ENCODE peak calls at places on chromosomes 5 and 9, in ten cellular contexts. One of them, this sample, is unnamed.

GRCh38 chr5:3218916-3219650 is 376.5 kb upstream of the IRX1 start:
- DNase-seq in memory B cell: no peak
- DNase-seq in GM04503: no peak
- DNase-seq in ELF-1: no peak
- DNase-seq in GM12865: no peak
- DNase-seq in kidney: no peak
- DNase-seq in fibroblast of gingiva: no peak
- DNase-seq in activated CD4-positive, alpha-beta T cell treated with anti-CD3 and anti-CD28 coated beads for 24 hours: no peak
- DNase-seq in GM23338: no peak
- DNase-seq in T-helper 1 cell: no peak
- DNase-seq in this sample: no peak

GRCh38 chr9:28073278-28073677 is 500.0 kb upstream of the C9orf72 start:
- DNase-seq in GM23338: peak
- DNase-seq in GM12865: peak
- DNase-seq in memory B cell: no peak
- DNase-seq in fibroblast of gingiva: no peak
- DNase-seq in GM04503: no peak
- DNase-seq in ELF-1: peak
- DNase-seq in activated CD4-positive, alpha-beta T cell treated with anti-CD3 and anti-CD28 coated beads for 24 hours: no peak
- DNase-seq in kidney: no peak
- DNase-seq in T-helper 1 cell: no peak
- DNase-seq in this sample: peak

GRCh38 chr5:93782978-93783377 is 41.6 kb upstream of the POU5F2 start:
- DNase-seq in kidney: no peak
- DNase-seq in GM04503: no peak
- DNase-seq in activated CD4-positive, alpha-beta T cell treated with anti-CD3 and anti-CD28 coated beads for 24 hours: no peak
- DNase-seq in T-helper 1 cell: no peak
- DNase-seq in GM12865: no peak
- DNase-seq in fibroblast of gingiva: no peak
- DNase-seq in memory B cell: no peak
- DNase-seq in ELF-1: no peak
- DNase-seq in GM23338: no peak
- DNase-seq in this sample: no peak

GRCh38 chr9:20030671-20031070 is 241.8 kb upstream of the SLC24A2 start:
- DNase-seq in GM04503: no peak
- DNase-seq in GM23338: no peak
- DNase-seq in fibroblast of gingiva: no peak
- DNase-seq in kidney: no peak
- DNase-seq in memory B cell: no peak
- DNase-seq in GM12865: no peak
- DNase-seq in ELF-1: no peak
- DNase-seq in T-helper 1 cell: no peak
- DNase-seq in activated CD4-positive, alpha-beta T cell treated with anti-CD3 and anti-CD28 coated beads for 24 hours: no peak
- DNase-seq in this sample: no peak

GRCh38 chr5:55363861-55364260 is 56.1 kb downstream of the MTREX start:
- DNase-seq in activated CD4-positive, alpha-beta T cell treated with anti-CD3 and anti-CD28 coated beads for 24 hours: no peak
- DNase-seq in GM23338: no peak
- DNase-seq in GM12865: no peak
- DNase-seq in fibroblast of gingiva: no peak
- DNase-seq in memory B cell: no peak
- DNase-seq in GM04503: no peak
- DNase-seq in ELF-1: no peak
- DNase-seq in kidney: no peak
- DNase-seq in T-helper 1 cell: no peak
- DNase-seq in this sample: no peak

GRCh38 chr5:167348286-167348926 is 943.0 kb upstream of the WWC1 start:
- DNase-seq in T-helper 1 cell: no peak
- DNase-seq in fibroblast of gingiva: no peak
- DNase-seq in GM04503: no peak
- DNase-seq in kidney: no peak
- DNase-seq in memory B cell: no peak
- DNase-seq in ELF-1: no peak
- DNase-seq in GM12865: no peak
- DNase-seq in activated CD4-positive, alpha-beta T cell treated with anti-CD3 and anti-CD28 coated beads for 24 hours: no peak
- DNase-seq in GM23338: no peak
- DNase-seq in this sample: no peak

GRCh38 chr5:175652741-175653663 is 4.9 kb upstream of the HRH2 start:
- DNase-seq in kidney: no peak
- DNase-seq in activated CD4-positive, alpha-beta T cell treated with anti-CD3 and anti-CD28 coated beads for 24 hours: peak
- DNase-seq in GM12865: peak
- DNase-seq in GM23338: no peak
- DNase-seq in ELF-1: no peak
- DNase-seq in T-helper 1 cell: peak
- DNase-seq in GM04503: no peak
- DNase-seq in fibroblast of gingiva: no peak
- DNase-seq in memory B cell: no peak
- DNase-seq in this sample: no peak

GRCh38 chr9:27341545-27342294 is 44.8 kb upstream of the EQTN start:
- DNase-seq in kidney: no peak
- DNase-seq in fibroblast of gingiva: no peak
- DNase-seq in GM23338: no peak
- DNase-seq in ELF-1: no peak
- DNase-seq in memory B cell: no peak
- DNase-seq in T-helper 1 cell: no peak
- DNase-seq in activated CD4-positive, alpha-beta T cell treated with anti-CD3 and anti-CD28 coated beads for 24 hours: no peak
- DNase-seq in GM12865: no peak
- DNase-seq in GM04503: no peak
- DNase-seq in this sample: no peak

GRCh38 chr5:169765176-169765575 is 128.1 kb downstream of the DOCK2 start:
- DNase-seq in T-helper 1 cell: no peak
- DNase-seq in activated CD4-positive, alpha-beta T cell treated with anti-CD3 and anti-CD28 coated beads for 24 hours: no peak
- DNase-seq in fibroblast of gingiva: no peak
- DNase-seq in kidney: no peak
- DNase-seq in GM04503: no peak
- DNase-seq in GM12865: no peak
- DNase-seq in ELF-1: no peak
- DNase-seq in memory B cell: no peak
- DNase-seq in GM23338: no peak
- DNase-seq in this sample: no peak

GRCh38 chr5:62260510-62260909 is 45.5 kb upstream of the KIF2A start:
- DNase-seq in GM04503: no peak
- DNase-seq in activated CD4-positive, alpha-beta T cell treated with anti-CD3 and anti-CD28 coated beads for 24 hours: no peak
- DNase-seq in kidney: no peak
- DNase-seq in memory B cell: no peak
- DNase-seq in T-helper 1 cell: no peak
- DNase-seq in ELF-1: no peak
- DNase-seq in GM12865: no peak
- DNase-seq in fibroblast of gingiva: peak
- DNase-seq in GM23338: no peak
- DNase-seq in this sample: peak

GRCh38 chr5:176596689-176597416 is 13.1 kb downstream of the GPRIN1 start:
- DNase-seq in memory B cell: peak
- DNase-seq in GM23338: peak
- DNase-seq in ELF-1: peak
- DNase-seq in fibroblast of gingiva: peak
- DNase-seq in activated CD4-positive, alpha-beta T cell treated with anti-CD3 and anti-CD28 coated beads for 24 hours: peak
- DNase-seq in GM04503: no peak
- DNase-seq in GM12865: peak
- DNase-seq in kidney: peak
- DNase-seq in T-helper 1 cell: peak
- DNase-seq in this sample: no peak

GRCh38 chr9:104247899-104248460 is 153.9 kb downstream of the SMC2 start:
- DNase-seq in GM04503: no peak
- DNase-seq in memory B cell: no peak
- DNase-seq in activated CD4-positive, alpha-beta T cell treated with anti-CD3 and anti-CD28 coated beads for 24 hours: no peak
- DNase-seq in kidney: no peak
- DNase-seq in fibroblast of gingiva: no peak
- DNase-seq in T-helper 1 cell: no peak
- DNase-seq in GM12865: no peak
- DNase-seq in GM23338: no peak
- DNase-seq in ELF-1: no peak
- DNase-seq in this sample: no peak

GRCh38 chr5:151068571-151069197 is 12.2 kb downstream of the TNIP1 start:
- DNase-seq in GM04503: no peak
- DNase-seq in GM12865: peak
- DNase-seq in activated CD4-positive, alpha-beta T cell treated with anti-CD3 and anti-CD28 coated beads for 24 hours: no peak
- DNase-seq in GM23338: no peak
- DNase-seq in kidney: no peak
- DNase-seq in T-helper 1 cell: no peak
- DNase-seq in memory B cell: peak
- DNase-seq in ELF-1: no peak
- DNase-seq in fibroblast of gingiva: no peak
- DNase-seq in this sample: no peak

GRCh38 chr9:117704024-117704575 is at the start of gene TLR4:
- DNase-seq in GM23338: peak
- DNase-seq in ELF-1: no peak
- DNase-seq in kidney: peak
- DNase-seq in GM12865: peak
- DNase-seq in fibroblast of gingiva: peak
- DNase-seq in memory B cell: peak
- DNase-seq in T-helper 1 cell: no peak
- DNase-seq in GM04503: peak
- DNase-seq in activated CD4-positive, alpha-beta T cell treated with anti-CD3 and anti-CD28 coated beads for 24 hours: no peak
- DNase-seq in this sample: no peak

This sample was measured in NCI-H1048.